ENCODE peak calls at places on chromosomes 16 and 17, in eight cellular contexts. E, M, R, O, A, I, J and X are unnamed samples.

GRCh38 chr17:7719661-7720060 is 2.1 kb downstream of the DNAH2 start:
- DNase-seq in R (no peak), O (no peak), I (no peak), A (no peak), E (no peak), J (no peak), M (no peak), X (no peak)

GRCh38 chr16:88905563-88905962 is 39.1 kb upstream of the PABPN1L start:
- DNase-seq in M (no peak), O (no peak), E (no peak), A (no peak), J (peak), I (no peak), R (no peak), X (no peak)

GRCh38 chr17:68509151-68510057 is 2.8 kb upstream of the PRKAR1A start:
- DNase-seq in J (no peak), R (peak), M (no peak), O (no peak), E (no peak), I (no peak), A (no peak), X (no peak)

GRCh38 chr16:20905576-20905975 is 5.0 kb downstream of the LYRM1 start:
- DNase-seq in J (no peak), R (no peak), A (peak), E (no peak), M (no peak), I (no peak), O (no peak), X (no peak)

GRCh38 chr17:60128171-60128859 is 21.5 kb upstream of the CA4 start:
- DNase-seq in E (no peak), I (no peak), R (no peak), M (no peak), O (no peak), J (no peak), A (no peak), X (peak)

GRCh38 chr17:38561416-38562214 is 44.1 kb downstream of the SRCIN1 start:
- DNase-seq in I (no peak), A (no peak), O (no peak), M (no peak), E (no peak), J (no peak), R (no peak), X (peak)

GRCh38 chr17:60862482-60862881 is 184.8 kb downstream of the BCAS3 start:
- DNase-seq in A (no peak), J (no peak), E (no peak), O (no peak), R (no peak), I (no peak), M (no peak), X (no peak)

GRCh38 chr17:57092171-57092570 is 7.1 kb downstream of the AKAP1 start:
- DNase-seq in O (no peak), E (no peak), I (no peak), R (no peak), M (no peak), J (no peak), A (peak), X (no peak)